ENCODE peak calls at places on chromosomes 13 and 19, in five cellular contexts. One of them, this sample, is unnamed.

GRCh38 chr13:94256671-94257070 is 222.8 kb downstream of the DCT start:
- DNase-seq in NCI-H345: no peak
- DNase-seq in RPMI7951: no peak
- DNase-seq in Calu3: no peak
- DNase-seq in NCI-H1092 treated with DMSO at 0.1 percent for 48 hours: no peak
- DNase-seq in this sample: no peak

GRCh38 chr13:48159436-48160225 is 64.7 kb upstream of the MED4 start:
- DNase-seq in NCI-H1092 treated with DMSO at 0.1 percent for 48 hours: no peak
- DNase-seq in RPMI7951: peak
- DNase-seq in Calu3: no peak
- DNase-seq in NCI-H345: no peak
- DNase-seq in this sample: no peak

GRCh38 chr19:16001481-16002312 is 52.9 kb downstream of the OR10H4 start:
- DNase-seq in NCI-H1092 treated with DMSO at 0.1 percent for 48 hours: no peak
- DNase-seq in Calu3: peak
- DNase-seq in NCI-H345: no peak
- DNase-seq in RPMI7951: peak
- DNase-seq in this sample: no peak

GRCh38 chr13:30690282-30691188 is 44.8 kb upstream of the ALOX5AP start:
- DNase-seq in NCI-H345: no peak
- DNase-seq in NCI-H1092 treated with DMSO at 0.1 percent for 48 hours: no peak
- DNase-seq in RPMI7951: peak
- DNase-seq in Calu3: peak
- DNase-seq in this sample: peak

GRCh38 chr19:35253316-35254286 is 4.8 kb downstream of the LSR start:
- DNase-seq in NCI-H1092 treated with DMSO at 0.1 percent for 48 hours: no peak
- DNase-seq in NCI-H345: peak
- DNase-seq in Calu3: no peak
- DNase-seq in RPMI7951: no peak
- DNase-seq in this sample: no peak

GRCh38 chr19:49210108-49210900 is 52.7 kb downstream of the TRPM4 start:
- DNase-seq in Calu3: peak
- DNase-seq in NCI-H345: no peak
- DNase-seq in NCI-H1092 treated with DMSO at 0.1 percent for 48 hours: no peak
- DNase-seq in RPMI7951: peak
- DNase-seq in this sample: no peak

GRCh38 chr13:44713793-44714469 is 137.8 kb upstream of the TSC22D1 start:
- DNase-seq in Calu3: peak
- DNase-seq in NCI-H1092 treated with DMSO at 0.1 percent for 48 hours: no peak
- DNase-seq in RPMI7951: peak
- DNase-seq in NCI-H345: no peak
- DNase-seq in this sample: no peak

GRCh38 chr13:98327326-98328314 is 150.6 kb upstream of the RNF113B start:
- DNase-seq in NCI-H345: no peak
- DNase-seq in NCI-H1092 treated with DMSO at 0.1 percent for 48 hours: no peak
- DNase-seq in Calu3: no peak
- DNase-seq in RPMI7951: no peak
- DNase-seq in this sample: no peak

GRCh38 chr13:31073859-31074718 is 87.6 kb downstream of the HSPH1 start:
- DNase-seq in NCI-H345: no peak
- DNase-seq in Calu3: no peak
- DNase-seq in RPMI7951: peak
- DNase-seq in NCI-H1092 treated with DMSO at 0.1 percent for 48 hours: no peak
- DNase-seq in this sample: no peak

GRCh38 chr19:18756896-18757295 is 34.2 kb downstream of the COMP start:
- DNase-seq in NCI-H345: peak
- DNase-seq in Calu3: no peak
- DNase-seq in RPMI7951: peak
- DNase-seq in NCI-H1092 treated with DMSO at 0.1 percent for 48 hours: no peak
- DNase-seq in this sample: no peak

GRCh38 chr13:25114220-25114619 is 18.3 kb downstream of the PABPC3 start:
- DNase-seq in RPMI7951: peak
- DNase-seq in NCI-H1092 treated with DMSO at 0.1 percent for 48 hours: peak
- DNase-seq in Calu3: peak
- DNase-seq in NCI-H345: peak
- DNase-seq in this sample: peak

GRCh38 chr13:98910501-98910951 is 67.3 kb downstream of the DOCK9 start:
- DNase-seq in NCI-H345: no peak
- DNase-seq in RPMI7951: peak
- DNase-seq in NCI-H1092 treated with DMSO at 0.1 percent for 48 hours: no peak
- DNase-seq in Calu3: peak
- DNase-seq in this sample: no peak

GRCh38 chr13:41384749-41385503 is 72.4 kb upstream of the RGCC start:
- DNase-seq in Calu3: no peak
- DNase-seq in RPMI7951: no peak
- DNase-seq in NCI-H1092 treated with DMSO at 0.1 percent for 48 hours: no peak
- DNase-seq in NCI-H345: no peak
- DNase-seq in this sample: no peak

GRCh38 chr13:53143757-53144320 is 115.2 kb downstream of the OLFM4 start:
- DNase-seq in Calu3: no peak
- DNase-seq in RPMI7951: no peak
- DNase-seq in NCI-H345: no peak
- DNase-seq in NCI-H1092 treated with DMSO at 0.1 percent for 48 hours: no peak
- DNase-seq in this sample: no peak

GRCh38 chr19:38557205-38557799 is 60.5 kb downstream of the MAP4K1 start:
- DNase-seq in RPMI7951: peak
- DNase-seq in NCI-H1092 treated with DMSO at 0.1 percent for 48 hours: no peak
- DNase-seq in NCI-H345: no peak
- DNase-seq in Calu3: peak
- DNase-seq in this sample: no peak

GRCh38 chr13:113460064-113460555 is 6.8 kb upstream of the ADPRHL1 start:
- DNase-seq in NCI-H1092 treated with DMSO at 0.1 percent for 48 hours: no peak
- DNase-seq in RPMI7951: no peak
- DNase-seq in Calu3: no peak
- DNase-seq in NCI-H345: no peak
- DNase-seq in this sample: no peak

GRCh38 chr13:73158851-73159250 is 100.0 kb downstream of the KLF5 start:
- DNase-seq in RPMI7951: peak
- DNase-seq in NCI-H1092 treated with DMSO at 0.1 percent for 48 hours: no peak
- DNase-seq in Calu3: no peak
- DNase-seq in NCI-H345: no peak
- DNase-seq in this sample: no peak